ENCODE peak calls at places on chromosomes 11 and 22, in eight cellular contexts. One of them, this sample, is unnamed.
A peak's percentile ranks its signal among the peaks of the same experiment; 100 is the strongest.

GRCh38 chr11:62108971-62109391 is 14.8 kb upstream of the INCENP start:
- DNase-seq in brain microvascular endothelial cell: peak; percentile 29
- DNase-seq in heart left ventricle: no peak
- DNase-seq in upper lobe of right lung: no peak
- DNase-seq in AG04450: no peak
- DNase-seq in astrocyte: peak; percentile 70
- DNase-seq in fibroblast of lung: peak; percentile 79
- DNase-seq in left ventricle myocardium inferior: no peak
- DNase-seq in this sample: peak; percentile 16

GRCh38 chr22:37931893-37932389 is 21.5 kb downstream of the C22orf23 start:
- DNase-seq in brain microvascular endothelial cell: no peak
- DNase-seq in left ventricle myocardium inferior: no peak
- DNase-seq in upper lobe of right lung: no peak
- DNase-seq in heart left ventricle: no peak
- DNase-seq in fibroblast of lung: no peak
- DNase-seq in AG04450: no peak
- DNase-seq in astrocyte: no peak
- DNase-seq in this sample: no peak

GRCh38 chr11:128624269-128625170 is 37.2 kb upstream of the ETS1 start:
- DNase-seq in fibroblast of lung: no peak
- DNase-seq in brain microvascular endothelial cell: no peak
- DNase-seq in left ventricle myocardium inferior: no peak
- DNase-seq in AG04450: no peak
- DNase-seq in heart left ventricle: no peak
- DNase-seq in upper lobe of right lung: no peak
- DNase-seq in astrocyte: no peak
- DNase-seq in this sample: no peak

GRCh38 chr11:87719311-87720073 is 455.8 kb downstream of the RAB38 start:
- DNase-seq in left ventricle myocardium inferior: no peak
- DNase-seq in heart left ventricle: no peak
- DNase-seq in upper lobe of right lung: no peak
- DNase-seq in brain microvascular endothelial cell: no peak
- DNase-seq in astrocyte: peak; percentile 21
- DNase-seq in fibroblast of lung: peak; percentile 41
- DNase-seq in AG04450: no peak
- DNase-seq in this sample: no peak

GRCh38 chr11:2834893-2835767 is 50.4 kb downstream of the CDKN1C start:
- DNase-seq in heart left ventricle: no peak
- DNase-seq in left ventricle myocardium inferior: no peak
- DNase-seq in astrocyte: peak; percentile 58
- DNase-seq in brain microvascular endothelial cell: no peak
- DNase-seq in AG04450: no peak
- DNase-seq in fibroblast of lung: peak; percentile 64
- DNase-seq in upper lobe of right lung: no peak
- DNase-seq in this sample: peak; percentile 59

GRCh38 chr11:44374001-44374400 is 64.1 kb upstream of the ALX4 start:
- DNase-seq in brain microvascular endothelial cell: no peak
- DNase-seq in upper lobe of right lung: no peak
- DNase-seq in astrocyte: no peak
- DNase-seq in left ventricle myocardium inferior: no peak
- DNase-seq in AG04450: no peak
- DNase-seq in fibroblast of lung: no peak
- DNase-seq in heart left ventricle: no peak
- DNase-seq in this sample: no peak

GRCh38 chr11:8291421-8292350 is 28.0 kb upstream of the LMO1 start:
- DNase-seq in astrocyte: no peak
- DNase-seq in heart left ventricle: no peak
- DNase-seq in upper lobe of right lung: no peak
- DNase-seq in fibroblast of lung: no peak
- DNase-seq in left ventricle myocardium inferior: no peak
- DNase-seq in AG04450: no peak
- DNase-seq in brain microvascular endothelial cell: no peak
- DNase-seq in this sample: no peak

GRCh38 chr11:32792948-32793475 is 1.4 kb downstream of the CCDC73 start:
- DNase-seq in AG04450: no peak
- DNase-seq in astrocyte: peak; percentile 2
- DNase-seq in upper lobe of right lung: no peak
- DNase-seq in heart left ventricle: peak; percentile 37
- DNase-seq in left ventricle myocardium inferior: peak; percentile 27
- DNase-seq in fibroblast of lung: peak; percentile 12
- DNase-seq in brain microvascular endothelial cell: peak; percentile 44
- DNase-seq in this sample: peak; percentile 48

GRCh38 chr11:8541448-8541847 is 52.6 kb downstream of the STK33 start:
- DNase-seq in fibroblast of lung: no peak
- DNase-seq in AG04450: no peak
- DNase-seq in brain microvascular endothelial cell: no peak
- DNase-seq in upper lobe of right lung: no peak
- DNase-seq in heart left ventricle: no peak
- DNase-seq in astrocyte: no peak
- DNase-seq in left ventricle myocardium inferior: no peak
- DNase-seq in this sample: no peak

GRCh38 chr11:66639066-66639813 is 737 bp downstream of the RBM4 start:
- DNase-seq in fibroblast of lung: peak; percentile 39
- DNase-seq in brain microvascular endothelial cell: peak; percentile 22
- DNase-seq in astrocyte: peak; percentile 22
- DNase-seq in left ventricle myocardium inferior: no peak
- DNase-seq in upper lobe of right lung: no peak
- DNase-seq in AG04450: no peak
- DNase-seq in heart left ventricle: peak; percentile 34
- DNase-seq in this sample: no peak

GRCh38 chr11:35126000-35126878 is 12.7 kb upstream of the CD44 start:
- DNase-seq in left ventricle myocardium inferior: no peak
- DNase-seq in fibroblast of lung: no peak
- DNase-seq in AG04450: no peak
- DNase-seq in heart left ventricle: no peak
- DNase-seq in brain microvascular endothelial cell: no peak
- DNase-seq in upper lobe of right lung: no peak
- DNase-seq in astrocyte: no peak
- DNase-seq in this sample: no peak

GRCh38 chr11:93196816-93197382 is 892 bp downstream of the SLC36A4 start:
- DNase-seq in upper lobe of right lung: no peak
- DNase-seq in astrocyte: no peak
- DNase-seq in brain microvascular endothelial cell: no peak
- DNase-seq in AG04450: no peak
- DNase-seq in left ventricle myocardium inferior: no peak
- DNase-seq in fibroblast of lung: no peak
- DNase-seq in heart left ventricle: no peak
- DNase-seq in this sample: peak; percentile 5

GRCh38 chr22:49154433-49154832 is 673.2 kb downstream of the BRD1 start:
- DNase-seq in astrocyte: no peak
- DNase-seq in heart left ventricle: no peak
- DNase-seq in fibroblast of lung: no peak
- DNase-seq in brain microvascular endothelial cell: no peak
- DNase-seq in AG04450: no peak
- DNase-seq in upper lobe of right lung: no peak
- DNase-seq in left ventricle myocardium inferior: no peak
- DNase-seq in this sample: no peak

GRCh38 chr22:17842386-17842785 is 68.1 kb upstream of the BID start:
- DNase-seq in left ventricle myocardium inferior: no peak
- DNase-seq in astrocyte: no peak
- DNase-seq in heart left ventricle: peak; percentile 52
- DNase-seq in brain microvascular endothelial cell: no peak
- DNase-seq in AG04450: no peak
- DNase-seq in fibroblast of lung: no peak
- DNase-seq in upper lobe of right lung: no peak
- DNase-seq in this sample: no peak

GRCh38 chr22:23110922-23111527 is 30.8 kb downstream of the RSPH14 start:
- DNase-seq in heart left ventricle: no peak
- DNase-seq in fibroblast of lung: peak; percentile 5
- DNase-seq in astrocyte: no peak
- DNase-seq in brain microvascular endothelial cell: no peak
- DNase-seq in left ventricle myocardium inferior: no peak
- DNase-seq in upper lobe of right lung: no peak
- DNase-seq in AG04450: no peak
- DNase-seq in this sample: no peak

GRCh38 chr11:27722117-27722844 is 22.0 kb upstream of the BDNF start:
- DNase-seq in brain microvascular endothelial cell: peak; percentile 45
- DNase-seq in fibroblast of lung: peak; percentile 65
- DNase-seq in heart left ventricle: no peak
- DNase-seq in astrocyte: peak; percentile 55
- DNase-seq in AG04450: no peak
- DNase-seq in upper lobe of right lung: no peak
- DNase-seq in left ventricle myocardium inferior: no peak
- DNase-seq in this sample: peak; percentile 32

GRCh38 chr11:70049045-70049444 is 29.1 kb upstream of the ANO1 start:
- DNase-seq in astrocyte: no peak
- DNase-seq in heart left ventricle: no peak
- DNase-seq in fibroblast of lung: no peak
- DNase-seq in left ventricle myocardium inferior: no peak
- DNase-seq in brain microvascular endothelial cell: no peak
- DNase-seq in AG04450: no peak
- DNase-seq in upper lobe of right lung: no peak
- DNase-seq in this sample: no peak

GRCh38 chr11:29005401-29005980 is 897.3 kb downstream of the METTL15 start:
- DNase-seq in heart left ventricle: no peak
- DNase-seq in AG04450: no peak
- DNase-seq in brain microvascular endothelial cell: no peak
- DNase-seq in fibroblast of lung: no peak
- DNase-seq in astrocyte: no peak
- DNase-seq in left ventricle myocardium inferior: no peak
- DNase-seq in upper lobe of right lung: no peak
- DNase-seq in this sample: no peak

DNA sequence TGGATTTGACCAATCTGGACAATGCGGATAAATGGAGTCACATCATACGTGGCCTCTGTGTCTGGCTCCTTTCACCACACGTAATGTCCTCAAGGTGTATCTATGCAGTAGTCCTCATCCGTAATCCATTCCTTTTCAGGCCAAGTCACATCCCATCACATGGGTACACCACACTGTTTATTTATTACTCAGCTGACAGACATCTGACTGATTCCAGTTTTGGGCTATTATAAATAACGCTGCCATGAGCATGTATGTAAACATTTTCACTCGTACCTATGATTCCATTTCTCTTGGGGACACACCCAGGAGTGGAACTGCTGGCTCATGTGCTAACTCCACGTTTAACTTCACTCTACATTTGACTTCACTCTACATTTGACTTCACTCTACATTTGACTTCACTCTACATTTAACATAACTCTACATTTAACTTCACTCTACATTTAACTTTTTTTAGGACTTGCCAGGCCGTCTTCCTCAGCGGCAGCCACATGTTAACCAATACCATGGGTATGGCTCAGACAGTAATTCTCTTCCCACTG is 52.1 kb downstream of the SHANK2 start:
- DNase-seq in left ventricle myocardium inferior: no peak
- DNase-seq in heart left ventricle: no peak
- DNase-seq in upper lobe of right lung: no peak
- DNase-seq in fibroblast of lung: no peak
- DNase-seq in AG04450: no peak
- DNase-seq in brain microvascular endothelial cell: no peak
- DNase-seq in astrocyte: no peak
- DNase-seq in this sample: no peak
- TF ChIP-seq CTCF in left ventricle myocardium inferior: no peak
- TF ChIP-seq CTCF in heart left ventricle: no peak
- TF ChIP-seq CTCF in upper lobe of right lung: no peak
- TF ChIP-seq CTCF in fibroblast of lung: no peak
- TF ChIP-seq CTCF in AG04450: no peak
- TF ChIP-seq CTCF in brain microvascular endothelial cell: no peak
- TF ChIP-seq CTCF in astrocyte: no peak
- TF ChIP-seq CTCF in this sample: no peak

GRCh38 chr11:121514998-121515671 is 62.4 kb upstream of the SORL1-AS1 start:
- DNase-seq in heart left ventricle: no peak
- DNase-seq in AG04450: no peak
- DNase-seq in brain microvascular endothelial cell: no peak
- DNase-seq in upper lobe of right lung: no peak
- DNase-seq in fibroblast of lung: no peak
- DNase-seq in left ventricle myocardium inferior: no peak
- DNase-seq in astrocyte: no peak
- DNase-seq in this sample: no peak
- H3K27ac ChIP-seq in heart left ventricle: no peak overlapping the region
- H3K27ac ChIP-seq in AG04450: no peak overlapping the region
- H3K27ac ChIP-seq in brain microvascular endothelial cell: no peak overlapping the region
- H3K27ac ChIP-seq in upper lobe of right lung: no peak overlapping the region
- H3K27ac ChIP-seq in fibroblast of lung: no peak overlapping the region
- H3K27ac ChIP-seq in left ventricle myocardium inferior: no peak overlapping the region
- H3K27ac ChIP-seq in astrocyte: no peak overlapping the region
- H3K27ac ChIP-seq in this sample: no peak overlapping the region

DNA sequence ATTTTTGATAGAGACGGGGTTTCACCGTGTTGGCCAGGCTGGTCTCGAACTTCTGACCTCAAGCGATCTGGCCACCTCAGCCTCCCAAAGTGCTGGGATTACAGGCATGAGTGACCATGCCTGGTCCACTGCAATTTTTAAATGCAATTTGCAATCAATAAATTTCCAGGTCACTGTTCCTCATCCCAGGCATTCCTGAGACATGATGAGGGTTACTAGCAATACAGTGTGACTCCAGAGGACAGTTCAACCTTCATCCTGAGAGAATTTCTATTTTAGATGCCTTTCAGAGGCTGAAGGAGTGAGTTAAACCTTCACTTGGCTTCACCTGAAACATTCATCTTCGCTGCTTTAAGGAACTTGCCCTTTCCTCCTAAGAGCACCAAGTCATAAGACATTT is 9.7 kb upstream of the UBASH3B start:
- DNase-seq in fibroblast of lung: peak; percentile 40
- DNase-seq in AG04450: no peak
- DNase-seq in heart left ventricle: no peak
- DNase-seq in brain microvascular endothelial cell: no peak
- DNase-seq in astrocyte: peak; percentile 18
- DNase-seq in upper lobe of right lung: no peak
- DNase-seq in left ventricle myocardium inferior: no peak
- DNase-seq in this sample: no peak
- TF ChIP-seq CTCF in fibroblast of lung: no peak
- TF ChIP-seq CTCF in AG04450: no peak
- TF ChIP-seq CTCF in heart left ventricle: no peak
- TF ChIP-seq CTCF in brain microvascular endothelial cell: no peak
- TF ChIP-seq CTCF in astrocyte: no peak
- TF ChIP-seq CTCF in upper lobe of right lung: no peak
- TF ChIP-seq CTCF in left ventricle myocardium inferior: no peak
- TF ChIP-seq CTCF in this sample: no peak

GRCh38 chr11:119062779-119063178 is 4.8 kb upstream of the VPS11 start:
- DNase-seq in astrocyte: peak; percentile 47
- DNase-seq in left ventricle myocardium inferior: no peak
- DNase-seq in brain microvascular endothelial cell: peak; percentile 51
- DNase-seq in fibroblast of lung: peak; percentile 52
- DNase-seq in heart left ventricle: peak; percentile 12
- DNase-seq in AG04450: no peak
- DNase-seq in upper lobe of right lung: no peak
- DNase-seq in this sample: no peak

GRCh38 chr11:119067371-119068222 is at the start of gene VPS11:
- DNase-seq in fibroblast of lung: peak; percentile 93
- DNase-seq in brain microvascular endothelial cell: peak; percentile 95
- DNase-seq in astrocyte: peak; percentile 86
- DNase-seq in upper lobe of right lung: peak; percentile 99
- DNase-seq in heart left ventricle: peak; percentile 99
- DNase-seq in AG04450: peak; percentile 92
- DNase-seq in left ventricle myocardium inferior: peak; percentile 99
- DNase-seq in this sample: peak; percentile 99

GRCh38 chr11:119065369-119065768 is 2.2 kb upstream of the VPS11 start:
- DNase-seq in heart left ventricle: peak; percentile 3
- DNase-seq in brain microvascular endothelial cell: peak; percentile 31
- DNase-seq in fibroblast of lung: peak; percentile 20
- DNase-seq in left ventricle myocardium inferior: no peak
- DNase-seq in upper lobe of right lung: no peak
- DNase-seq in AG04450: no peak
- DNase-seq in astrocyte: no peak
- DNase-seq in this sample: no peak

GRCh38 chr11:119061256-119061655 is 4.3 kb upstream of the HYOU1 start:
- DNase-seq in fibroblast of lung: no peak
- DNase-seq in brain microvascular endothelial cell: no peak
- DNase-seq in upper lobe of right lung: no peak
- DNase-seq in heart left ventricle: no peak
- DNase-seq in AG04450: no peak
- DNase-seq in astrocyte: no peak
- DNase-seq in left ventricle myocardium inferior: no peak
- DNase-seq in this sample: no peak

GRCh38 chr11:119066481-119066880 is 1.1 kb upstream of the VPS11 start:
- DNase-seq in brain microvascular endothelial cell: no peak
- DNase-seq in upper lobe of right lung: no peak
- DNase-seq in fibroblast of lung: no peak
- DNase-seq in left ventricle myocardium inferior: no peak
- DNase-seq in AG04450: no peak
- DNase-seq in heart left ventricle: no peak
- DNase-seq in astrocyte: no peak
- DNase-seq in this sample: no peak
- H3K27ac ChIP-seq in brain microvascular endothelial cell: no peak overlapping the region
- H3K27ac ChIP-seq in upper lobe of right lung: peak overlapping the region; percentile 91
- H3K27ac ChIP-seq in fibroblast of lung: peak overlapping the region; percentile 94
- H3K27ac ChIP-seq in left ventricle myocardium inferior: peak overlapping the region; percentile 91
- H3K27ac ChIP-seq in AG04450: peak overlapping the region; percentile 88
- H3K27ac ChIP-seq in heart left ventricle: peak overlapping the region; percentile 85
- H3K27ac ChIP-seq in astrocyte: peak overlapping the region; percentile 84
- H3K27ac ChIP-seq in this sample: peak overlapping the region; percentile 90